ENCODE peak calls at places on chromosomes 6 and 20, in five cellular contexts. A is esophagus muscularis mucosa, S is breast epithelium, K is stomach, N is GM23338. Y is an unnamed sample.
A peak's percentile ranks its signal among the peaks of the same experiment; 100 is the strongest.

GRCh38 chr20:58331961-58332551 is 22.5 kb downstream of the RAB22A start:
- DNase-seq in N (no peak), S (no peak), A (peak; percentile 21), K (no peak), Y (no peak)

GRCh38 chr6:3841711-3842565 is 7.2 kb upstream of the FAM50B start:
- DNase-seq in N (no peak), A (no peak), S (peak; percentile 63), K (no peak), Y (no peak)

GRCh38 chr20:52303281-52303950 is 111.8 kb upstream of the ZFP64 start:
- DNase-seq in S (no peak), A (no peak), K (no peak), N (no peak), Y (peak; percentile 37)

GRCh38 chr6:119037941-119038623 is 40.4 kb downstream of the FAM184A start:
- DNase-seq in K (no peak), S (no peak), A (no peak), N (peak; percentile 43), Y (no peak)

GRCh38 chr20:52457826-52458225 is 266.2 kb upstream of the ZFP64 start:
- DNase-seq in K (no peak), N (no peak), S (no peak), A (no peak), Y (no peak)

GRCh38 chr20:64279826-64280459 is 24.4 kb downstream of the PCMTD2 start:
- DNase-seq in N (no peak), S (no peak), K (no peak), A (peak; percentile 55), Y (no peak)

GRCh38 chr6:2958331-2958711 is 13.0 kb downstream of the SERPINB6 start:
- DNase-seq in K (no peak), S (no peak), A (no peak), N (no peak), Y (no peak)

GRCh38 chr20:8798505-8798904 is 270.4 kb upstream of the PLCB4 start:
- DNase-seq in N (no peak), A (no peak), K (no peak), S (no peak), Y (no peak)

GRCh38 chr6:112563368-112563767 is 216.2 kb downstream of the RFPL4B start:
- DNase-seq in K (no peak), A (no peak), N (peak; percentile 78), S (no peak), Y (no peak)

GRCh38 chr6:132604635-132605150 is 15.2 kb upstream of the TAAR5 start:
- DNase-seq in N (no peak), S (no peak), A (no peak), K (no peak), Y (no peak)

GRCh38 chr6:36827261-36828079 is 11.8 kb downstream of the CPNE5 start:
- DNase-seq in K (no peak), N (no peak), S (no peak), A (no peak), Y (no peak)

GRCh38 chr20:47031821-47032220 is 137.2 kb downstream of the EYA2 start:
- DNase-seq in N (no peak), K (no peak), A (no peak), S (no peak), Y (no peak)

GRCh38 chr6:34115396-34116314 is 30.2 kb downstream of the GRM4 start:
- DNase-seq in K (no peak), N (peak; percentile 83), S (no peak), A (no peak), Y (no peak)

GRCh38 chr20:48965189-48965910 is 43.8 kb downstream of the ARFGEF2 start:
- DNase-seq in A (no peak), K (no peak), S (no peak), N (no peak), Y (no peak)

GRCh38 chr6:73666393-73666792 is 12.6 kb upstream of the SLC17A5 start:
- DNase-seq in N (no peak), S (no peak), K (no peak), A (no peak), Y (no peak)

GRCh38 chr6:38579010-38579628 is 60.6 kb downstream of the BTBD9 start:
- DNase-seq in S (no peak), A (no peak), N (no peak), K (no peak), Y (no peak)

GRCh38 chr6:15642276-15642675 is 20.6 kb downstream of the DTNBP1 start:
- DNase-seq in A (no peak), K (no peak), S (no peak), N (peak; percentile 71), Y (no peak)

GRCh38 chr6:130326496-130326895 is 39.3 kb upstream of the TMEM200A start:
- DNase-seq in N (no peak), A (no peak), S (no peak), K (no peak), Y (no peak)

GRCh38 chr6:30684386-30685156 is 1.9 kb downstream of the PPP1R18 start:
- DNase-seq in S (no peak), N (no peak), K (peak; percentile 38), A (no peak), Y (no peak)

GRCh38 chr6:85669735-85670194 is 27.1 kb upstream of the SYNCRIP start:
- DNase-seq in K (no peak), A (no peak), N (peak; percentile 71), S (no peak), Y (no peak)

GRCh38 chr6:134870677-134871498 is 79.0 kb downstream of the ALDH8A1 start:
- DNase-seq in N (no peak), S (no peak), K (no peak), A (no peak), Y (no peak)

GRCh38 chr20:58835231-58835630 is 15.5 kb downstream of the GNAS-AS1 start:
- DNase-seq in S (no peak), A (no peak), N (no peak), K (no peak), Y (no peak)

GRCh38 chr6:28212510-28213212 is 12.4 kb upstream of the ZSCAN9 start:
- DNase-seq in A (no peak), N (peak; percentile 81), S (peak; percentile 49), K (no peak), Y (no peak)

GRCh38 chr20:47392721-47393073 is 36.2 kb upstream of the ZMYND8 start:
- DNase-seq in A (no peak), K (no peak), N (no peak), S (no peak), Y (no peak)

GRCh38 chr6:167952512-167952859 is 45.0 kb upstream of the KIF25 start:
- DNase-seq in K (no peak), N (no peak), A (no peak), S (no peak), Y (no peak)

GRCh38 chr20:44187763-44188709 is 1.0 kb upstream of the JPH2 start:
- DNase-seq in A (no peak), K (no peak), S (no peak), N (no peak), Y (no peak)

DNA sequence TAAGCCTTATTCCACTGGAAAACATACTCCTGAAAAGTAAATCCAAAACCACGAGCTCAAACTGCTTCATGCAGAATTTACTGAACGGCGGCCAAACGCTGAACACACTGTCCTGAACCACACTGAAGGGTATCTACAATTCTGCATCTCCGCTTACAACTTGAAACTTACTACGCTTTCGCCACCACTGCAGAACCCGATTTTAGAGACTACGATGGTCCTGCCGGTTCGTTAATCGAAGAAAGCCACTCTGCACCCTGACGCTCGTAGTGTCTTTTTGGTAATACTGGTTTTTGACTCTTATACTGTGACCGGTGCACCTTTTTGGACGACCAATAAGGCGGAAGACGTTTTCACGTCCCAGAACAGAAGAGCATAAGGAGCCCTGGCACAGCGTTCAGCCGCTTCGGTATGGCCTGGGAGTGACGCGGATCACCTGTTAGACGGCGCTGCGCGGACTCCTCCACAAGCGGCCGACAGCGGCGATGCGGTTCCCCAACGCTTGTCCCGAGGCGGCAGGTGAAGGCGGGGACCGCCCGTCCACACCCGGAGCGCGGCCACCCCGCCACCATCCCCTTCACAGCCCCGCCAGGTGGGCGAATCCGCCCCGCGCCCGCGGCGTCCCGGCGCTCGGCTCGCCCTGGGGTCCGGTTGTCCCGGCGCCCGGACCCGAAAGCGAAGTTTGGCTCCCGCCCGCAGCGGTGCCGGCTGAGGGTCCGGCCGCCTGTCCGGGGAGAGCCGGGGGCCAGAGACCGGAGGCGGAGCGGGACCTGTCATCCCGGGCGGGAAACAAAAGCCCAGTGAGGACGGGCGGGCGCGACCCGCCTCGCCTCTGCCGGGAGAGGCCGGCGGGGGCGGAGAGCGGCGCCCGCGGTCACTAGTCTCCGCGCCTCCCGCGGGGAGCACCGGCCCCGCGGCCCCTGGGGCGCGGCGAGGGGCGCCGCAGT is 784 bp downstream of the FKBP5 start:
- DNase-seq in S (peak; percentile 37), K (peak; percentile 69), A (no peak), N (peak; percentile 80), Y (no peak)
- TF ChIP-seq POLR2AphosphoS5 in S (peak; percentile 48), K (no peak), A (peak; percentile 55), N (no peak), Y (no peak)

GRCh38 chr6:1254326-1254725 is 57.6 kb upstream of the FOXQ1 start:
- DNase-seq in K (no peak), N (no peak), A (no peak), S (no peak), Y (no peak)
- H3K36me3 ChIP-seq in K (no peaks in the 10 kb centered on the region), N (no peaks in the 10 kb centered on the region), A (no peaks in the 10 kb centered on the region), S (no peaks in the 10 kb centered on the region), Y (no peaks in the 10 kb centered on the region)

DNA sequence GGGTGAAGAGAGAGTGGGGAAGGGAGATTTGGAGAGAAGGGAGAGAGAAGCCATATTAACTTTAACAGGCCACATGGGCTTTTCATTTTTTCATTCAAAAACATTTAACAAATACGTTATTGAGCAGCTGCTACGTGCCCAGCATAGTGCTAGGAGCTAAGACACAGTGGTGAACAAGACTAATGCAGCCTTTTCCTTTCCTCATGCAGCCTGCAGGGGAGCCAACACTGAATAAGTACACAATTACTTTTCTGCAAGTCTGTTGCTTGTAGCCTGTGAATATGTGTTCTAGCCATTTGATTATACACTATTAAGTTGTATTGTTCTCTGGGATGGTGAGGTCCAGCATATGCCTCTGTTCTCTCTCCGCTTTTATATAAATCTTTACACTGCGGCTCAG is 1.9 kb upstream of the BLOC1S5 start:
- DNase-seq in A (no peak), N (peak; percentile 36), K (no peak), S (no peak), Y (no peak)
- TF ChIP-seq CTCF in A (no peak), N (no peak), K (no peak), S (no peak), Y (no peak)

DNA sequence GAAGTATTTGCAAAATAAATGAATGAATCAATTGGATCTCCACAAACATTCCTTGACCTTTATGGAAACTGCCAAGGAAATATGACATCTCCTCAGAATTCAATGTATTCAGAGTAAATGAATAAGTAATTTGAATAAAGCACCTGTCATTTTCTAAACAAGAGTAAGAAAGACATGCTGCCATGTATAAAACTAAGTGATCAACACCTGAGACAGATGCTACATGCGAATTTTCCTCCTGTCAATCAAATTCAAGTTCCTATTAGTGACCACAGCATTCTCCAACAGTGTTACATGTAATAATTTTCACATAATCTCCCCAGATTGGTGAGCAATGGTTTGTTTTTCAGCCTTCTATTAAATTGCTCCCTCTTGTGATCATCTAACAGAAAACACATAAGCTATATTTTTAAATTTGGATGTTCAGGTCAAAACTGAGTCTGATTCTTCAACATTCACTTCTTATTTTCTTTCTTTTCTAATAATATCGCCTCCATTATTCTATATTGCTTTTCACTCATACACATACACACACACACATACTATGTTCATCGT is 163.2 kb upstream of the RNF217 start:
- DNase-seq in A (no peak), N (no peak), S (no peak), K (no peak), Y (no peak)
- TF ChIP-seq POLR2AphosphoS5 in A (no peak), N (no peak), S (no peak), K (no peak), Y (no peak)

GRCh38 chr20:62010551-62011402 is 54.9 kb downstream of the TAF4 start:
- DNase-seq in S (no peak), A (no peak), N (peak; percentile 83), K (peak; percentile 51), Y (no peak)
- H3K36me3 ChIP-seq in S (no peaks in the 10 kb centered on the region), A (peaks cover 40% of the 10 kb centered on the region), N (peaks cover 17% of the 10 kb centered on the region), K (peaks cover 74% of the 10 kb centered on the region), Y (peaks cover 59% of the 10 kb centered on the region)